ENCODE peak calls at places on chromosomes 16 and 17, in seven cellular contexts. One of them, this sample, is unnamed.

GRCh38 chr17:28018439-28019070 is 23.9 kb upstream of the NLK start:
- DNase-seq in GM03348: no peak
- DNase-seq in smooth muscle cell of the brain vasculature: no peak
- DNase-seq in GM06990: no peak
- DNase-seq in NAMALWA: no peak
- DNase-seq in EH: peak; percentile 38
- DNase-seq in CD4-positive, alpha-beta T cell: no peak
- DNase-seq in this sample: peak; percentile 4

GRCh38 chr17:33200587-33200986 is 92.5 kb downstream of the ASIC2 start:
- DNase-seq in GM03348: no peak
- DNase-seq in smooth muscle cell of the brain vasculature: no peak
- DNase-seq in GM06990: no peak
- DNase-seq in NAMALWA: peak; percentile 5
- DNase-seq in EH: peak; percentile 6
- DNase-seq in CD4-positive, alpha-beta T cell: no peak
- DNase-seq in this sample: no peak

GRCh38 chr17:80259642-80260535 is 763 bp upstream of the RNF213 start:
- DNase-seq in GM03348: peak; percentile 98
- DNase-seq in smooth muscle cell of the brain vasculature: no peak
- DNase-seq in GM06990: peak; percentile 80
- DNase-seq in NAMALWA: peak; percentile 75
- DNase-seq in EH: peak; percentile 79
- DNase-seq in CD4-positive, alpha-beta T cell: peak; percentile 83
- DNase-seq in this sample: peak; percentile 74

GRCh38 chr17:60422162-60422665 is at the start of gene CHCT1:
- DNase-seq in GM03348: no peak
- DNase-seq in smooth muscle cell of the brain vasculature: no peak
- DNase-seq in GM06990: no peak
- DNase-seq in NAMALWA: no peak
- DNase-seq in EH: no peak
- DNase-seq in CD4-positive, alpha-beta T cell: no peak
- DNase-seq in this sample: no peak

GRCh38 chr17:77178050-77178449 is 37.3 kb downstream of the SEC14L1 start:
- DNase-seq in GM03348: no peak
- DNase-seq in smooth muscle cell of the brain vasculature: no peak
- DNase-seq in GM06990: no peak
- DNase-seq in NAMALWA: no peak
- DNase-seq in EH: no peak
- DNase-seq in CD4-positive, alpha-beta T cell: no peak
- DNase-seq in this sample: no peak

GRCh38 chr16:84545114-84545737 is 40.8 kb upstream of the MEAK7 start:
- DNase-seq in GM03348: no peak
- DNase-seq in smooth muscle cell of the brain vasculature: no peak
- DNase-seq in GM06990: no peak
- DNase-seq in NAMALWA: no peak
- DNase-seq in EH: no peak
- DNase-seq in CD4-positive, alpha-beta T cell: no peak
- DNase-seq in this sample: no peak

GRCh38 chr16:75264999-75265910 is 13.8 kb upstream of the BCAR1 start:
- DNase-seq in GM03348: peak; percentile 79
- DNase-seq in smooth muscle cell of the brain vasculature: no peak
- DNase-seq in GM06990: no peak
- DNase-seq in NAMALWA: no peak
- DNase-seq in EH: no peak
- DNase-seq in CD4-positive, alpha-beta T cell: no peak
- DNase-seq in this sample: no peak

GRCh38 chr17:76816590-76817135 is 51.5 kb upstream of the MGAT5B start:
- DNase-seq in GM03348: peak; percentile 63
- DNase-seq in smooth muscle cell of the brain vasculature: peak; percentile 21
- DNase-seq in GM06990: no peak
- DNase-seq in NAMALWA: peak; percentile 90
- DNase-seq in EH: peak; percentile 60
- DNase-seq in CD4-positive, alpha-beta T cell: peak; percentile 53
- DNase-seq in this sample: peak; percentile 43

GRCh38 chr16:49644143-49644460 is 211.8 kb downstream of the ZNF423 start:
- DNase-seq in GM03348: peak; percentile 37
- DNase-seq in smooth muscle cell of the brain vasculature: no peak
- DNase-seq in GM06990: no peak
- DNase-seq in NAMALWA: no peak
- DNase-seq in EH: peak; percentile 60
- DNase-seq in CD4-positive, alpha-beta T cell: no peak
- DNase-seq in this sample: no peak

GRCh38 chr17:80825471-80826345 is 165.9 kb upstream of the CHMP6 start:
- DNase-seq in GM03348: no peak
- DNase-seq in smooth muscle cell of the brain vasculature: no peak
- DNase-seq in GM06990: no peak
- DNase-seq in NAMALWA: no peak
- DNase-seq in EH: no peak
- DNase-seq in CD4-positive, alpha-beta T cell: no peak
- DNase-seq in this sample: no peak

GRCh38 chr16:714558-715447 is at the start of gene METRN:
- DNase-seq in GM03348: peak; percentile 97
- DNase-seq in smooth muscle cell of the brain vasculature: no peak
- DNase-seq in GM06990: peak; percentile 86
- DNase-seq in NAMALWA: peak; percentile 79
- DNase-seq in EH: peak; percentile 91
- DNase-seq in CD4-positive, alpha-beta T cell: peak; percentile 89
- DNase-seq in this sample: peak; percentile 86

GRCh38 chr16:53041196-53041977 is 11.3 kb downstream of the CHD9NB start:
- DNase-seq in GM03348: peak; percentile 67
- DNase-seq in smooth muscle cell of the brain vasculature: no peak
- DNase-seq in GM06990: no peak
- DNase-seq in NAMALWA: no peak
- DNase-seq in EH: peak; percentile 24
- DNase-seq in CD4-positive, alpha-beta T cell: no peak
- DNase-seq in this sample: peak; percentile 69

GRCh38 chr17:27873746-27874145 is 19.4 kb downstream of the LYRM9 start:
- DNase-seq in GM03348: no peak
- DNase-seq in smooth muscle cell of the brain vasculature: no peak
- DNase-seq in GM06990: no peak
- DNase-seq in NAMALWA: no peak
- DNase-seq in EH: no peak
- DNase-seq in CD4-positive, alpha-beta T cell: no peak
- DNase-seq in this sample: no peak

GRCh38 chr16:28311913-28312312 is 19.6 kb downstream of the SBK1 start:
- DNase-seq in GM03348: no peak
- DNase-seq in smooth muscle cell of the brain vasculature: no peak
- DNase-seq in GM06990: no peak
- DNase-seq in NAMALWA: no peak
- DNase-seq in EH: no peak
- DNase-seq in CD4-positive, alpha-beta T cell: no peak
- DNase-seq in this sample: no peak

GRCh38 chr16:11094075-11094593 is 149.8 kb downstream of the CLEC16A start:
- DNase-seq in GM03348: no peak
- DNase-seq in smooth muscle cell of the brain vasculature: no peak
- DNase-seq in GM06990: peak; percentile 59
- DNase-seq in NAMALWA: peak; percentile 71
- DNase-seq in EH: peak; percentile 46
- DNase-seq in CD4-positive, alpha-beta T cell: no peak
- DNase-seq in this sample: peak; percentile 46

GRCh38 chr17:15503731-15504130 is 36.3 kb upstream of the CDRT4 start:
- DNase-seq in GM03348: no peak
- DNase-seq in smooth muscle cell of the brain vasculature: no peak
- DNase-seq in GM06990: no peak
- DNase-seq in NAMALWA: no peak
- DNase-seq in EH: no peak
- DNase-seq in CD4-positive, alpha-beta T cell: no peak
- DNase-seq in this sample: no peak

GRCh38 chr16:89491238-89491869 is 993 bp upstream of the ANKRD11 start:
- DNase-seq in GM03348: peak; percentile 39
- DNase-seq in smooth muscle cell of the brain vasculature: no peak
- DNase-seq in GM06990: no peak
- DNase-seq in NAMALWA: peak; percentile 83
- DNase-seq in EH: peak; percentile 42
- DNase-seq in CD4-positive, alpha-beta T cell: no peak
- DNase-seq in this sample: no peak

GRCh38 chr16:57474671-57475661 is 11.3 kb downstream of the DOK4 start:
- DNase-seq in GM03348: no peak
- DNase-seq in smooth muscle cell of the brain vasculature: no peak
- DNase-seq in GM06990: no peak
- DNase-seq in NAMALWA: no peak
- DNase-seq in EH: no peak
- DNase-seq in CD4-positive, alpha-beta T cell: no peak
- DNase-seq in this sample: no peak

GRCh38 chr17:71188811-71189492 is 931.9 kb upstream of the SOX9 start:
- DNase-seq in GM03348: peak; percentile 68
- DNase-seq in smooth muscle cell of the brain vasculature: peak; percentile 49
- DNase-seq in GM06990: no peak
- DNase-seq in NAMALWA: no peak
- DNase-seq in EH: peak; percentile 92
- DNase-seq in CD4-positive, alpha-beta T cell: no peak
- DNase-seq in this sample: peak; percentile 85

GRCh38 chr16:81627024-81627423 is 152.1 kb upstream of the PLCG2 start:
- DNase-seq in GM03348: no peak
- DNase-seq in smooth muscle cell of the brain vasculature: no peak
- DNase-seq in GM06990: no peak
- DNase-seq in NAMALWA: no peak
- DNase-seq in EH: peak; percentile 61
- DNase-seq in CD4-positive, alpha-beta T cell: no peak
- DNase-seq in this sample: no peak

GRCh38 chr16:31427441-31428276 is 501 bp downstream of the COX6A2 start:
- DNase-seq in GM03348: peak; percentile 95
- DNase-seq in smooth muscle cell of the brain vasculature: no peak
- DNase-seq in GM06990: no peak
- DNase-seq in NAMALWA: no peak
- DNase-seq in EH: peak; percentile 41
- DNase-seq in CD4-positive, alpha-beta T cell: peak; percentile 65
- DNase-seq in this sample: peak; percentile 40

GRCh38 chr17:50908860-50909764 is 43.0 kb upstream of the TOB1 start:
- DNase-seq in GM03348: no peak
- DNase-seq in smooth muscle cell of the brain vasculature: peak; percentile 83
- DNase-seq in GM06990: no peak
- DNase-seq in NAMALWA: peak; percentile 30
- DNase-seq in EH: no peak
- DNase-seq in CD4-positive, alpha-beta T cell: peak; percentile 58
- DNase-seq in this sample: no peak

GRCh38 chr17:36944488-36945040 is 4.2 kb upstream of the AATF start:
- DNase-seq in GM03348: no peak
- DNase-seq in smooth muscle cell of the brain vasculature: no peak
- DNase-seq in GM06990: no peak
- DNase-seq in NAMALWA: no peak
- DNase-seq in EH: no peak
- DNase-seq in CD4-positive, alpha-beta T cell: no peak
- DNase-seq in this sample: no peak

GRCh38 chr17:40479754-40480480 is 21.5 kb downstream of the TNS4 start:
- DNase-seq in GM03348: no peak
- DNase-seq in smooth muscle cell of the brain vasculature: no peak
- DNase-seq in GM06990: no peak
- DNase-seq in NAMALWA: no peak
- DNase-seq in EH: no peak
- DNase-seq in CD4-positive, alpha-beta T cell: no peak
- DNase-seq in this sample: no peak

GRCh38 chr17:20994779-20995149 is 48.0 kb downstream of the USP22 start:
- DNase-seq in GM03348: no peak
- DNase-seq in smooth muscle cell of the brain vasculature: no peak
- DNase-seq in GM06990: no peak
- DNase-seq in NAMALWA: no peak
- DNase-seq in EH: no peak
- DNase-seq in CD4-positive, alpha-beta T cell: no peak
- DNase-seq in this sample: no peak

GRCh38 chr16:80518436-80518835 is 22.4 kb upstream of the DYNLRB2 start:
- DNase-seq in GM03348: no peak
- DNase-seq in smooth muscle cell of the brain vasculature: no peak
- DNase-seq in GM06990: peak; percentile 9
- DNase-seq in NAMALWA: peak; percentile 31
- DNase-seq in EH: no peak
- DNase-seq in CD4-positive, alpha-beta T cell: no peak
- DNase-seq in this sample: no peak

GRCh38 chr16:84418056-84418849 is 49.9 kb downstream of the ATP2C2 start:
- DNase-seq in GM03348: no peak
- DNase-seq in smooth muscle cell of the brain vasculature: no peak
- DNase-seq in GM06990: no peak
- DNase-seq in NAMALWA: no peak
- DNase-seq in EH: no peak
- DNase-seq in CD4-positive, alpha-beta T cell: no peak
- DNase-seq in this sample: no peak

GRCh38 chr17:30458371-30458770 is 18.8 kb upstream of the GOSR1 start:
- DNase-seq in GM03348: no peak
- DNase-seq in smooth muscle cell of the brain vasculature: no peak
- DNase-seq in GM06990: no peak
- DNase-seq in NAMALWA: no peak
- DNase-seq in EH: no peak
- DNase-seq in CD4-positive, alpha-beta T cell: no peak
- DNase-seq in this sample: no peak

GRCh38 chr16:85673529-85674417 is 15.0 kb downstream of the GINS2 start:
- DNase-seq in GM03348: no peak
- DNase-seq in smooth muscle cell of the brain vasculature: no peak
- DNase-seq in GM06990: no peak
- DNase-seq in NAMALWA: no peak
- DNase-seq in EH: peak; percentile 48
- DNase-seq in CD4-positive, alpha-beta T cell: no peak
- DNase-seq in this sample: peak; percentile 67

GRCh38 chr16:31477220-31478216 is 5.4 kb upstream of the SLC5A2 start:
- DNase-seq in GM03348: no peak
- DNase-seq in smooth muscle cell of the brain vasculature: no peak
- DNase-seq in GM06990: no peak
- DNase-seq in NAMALWA: no peak
- DNase-seq in EH: no peak
- DNase-seq in CD4-positive, alpha-beta T cell: peak; percentile 18
- DNase-seq in this sample: no peak

GRCh38 chr16:64428463-64428862 is 693.4 kb downstream of the CDH11 start:
- DNase-seq in GM03348: peak; percentile 50
- DNase-seq in smooth muscle cell of the brain vasculature: no peak
- DNase-seq in GM06990: no peak
- DNase-seq in NAMALWA: peak; percentile 71
- DNase-seq in EH: peak; percentile 80
- DNase-seq in CD4-positive, alpha-beta T cell: no peak
- DNase-seq in this sample: peak; percentile 93

GRCh38 chr16:24534634-24535033 is 4.7 kb upstream of the RBBP6 start:
- DNase-seq in GM03348: no peak
- DNase-seq in smooth muscle cell of the brain vasculature: no peak
- DNase-seq in GM06990: no peak
- DNase-seq in NAMALWA: no peak
- DNase-seq in EH: peak; percentile 38
- DNase-seq in CD4-positive, alpha-beta T cell: no peak
- DNase-seq in this sample: no peak

GRCh38 chr17:55005520-55005919 is 37.0 kb downstream of the STXBP4 start:
- DNase-seq in GM03348: peak; percentile 7
- DNase-seq in smooth muscle cell of the brain vasculature: no peak
- DNase-seq in GM06990: no peak
- DNase-seq in NAMALWA: peak; percentile 59
- DNase-seq in EH: peak; percentile 33
- DNase-seq in CD4-positive, alpha-beta T cell: no peak
- DNase-seq in this sample: peak; percentile 32

GRCh38 chr17:33977729-33978514 is 277.2 kb upstream of the CCL2 start:
- DNase-seq in GM03348: no peak
- DNase-seq in smooth muscle cell of the brain vasculature: no peak
- DNase-seq in GM06990: no peak
- DNase-seq in NAMALWA: no peak
- DNase-seq in EH: no peak
- DNase-seq in CD4-positive, alpha-beta T cell: no peak
- DNase-seq in this sample: no peak

GRCh38 chr16:2447920-2448583 is 11.9 kb upstream of the TEDC2 start:
- DNase-seq in GM03348: no peak
- DNase-seq in smooth muscle cell of the brain vasculature: no peak
- DNase-seq in GM06990: no peak
- DNase-seq in NAMALWA: no peak
- DNase-seq in EH: peak; percentile 47
- DNase-seq in CD4-positive, alpha-beta T cell: no peak
- DNase-seq in this sample: no peak

This sample was measured in myocyte.